ENCODE peak calls at places on chromosomes 1 and 21, in nine cellular contexts. P, L, Z, U, T, J, E, M and V are unnamed samples.

GRCh38 chr1:64745181-64745985 is 508 bp downstream of the RAVER2 start:
- DNase-seq in P (no peak), L (peak), Z (peak), U (peak), T (peak), J (peak), E (peak), M (peak), V (peak)

GRCh38 chr1:54474500-54475235 is 68.5 kb upstream of the SSBP3 start:
- DNase-seq in P (peak), L (no peak), Z (peak), U (peak), T (no peak), J (no peak), E (peak), M (no peak), V (peak)

GRCh38 chr1:209659909-209660308 is 7.7 kb upstream of the LAMB3 start:
- DNase-seq in P (no peak), L (no peak), Z (no peak), U (peak), T (no peak), J (no peak), E (no peak), M (no peak), V (no peak)

GRCh38 chr1:229716064-229716463 is 90.0 kb downstream of the URB2 start:
- DNase-seq in P (no peak), L (no peak), Z (no peak), U (peak), T (no peak), J (no peak), E (no peak), M (no peak), V (no peak)

GRCh38 chr21:26389971-26390641 is 183.0 kb downstream of the CYYR1 start:
- DNase-seq in P (no peak), L (no peak), Z (peak), U (no peak), T (no peak), J (peak), E (peak), M (no peak), V (no peak)

GRCh38 chr1:119330062-119330939 is 38.3 kb upstream of the HAO2 start:
- DNase-seq in P (no peak), L (no peak), Z (no peak), U (no peak), T (no peak), J (no peak), E (no peak), M (no peak), V (no peak)

GRCh38 chr1:86704972-86705632 is 726 bp downstream of the SH3GLB1 start:
- DNase-seq in P (peak), L (peak), Z (peak), U (peak), T (peak), J (peak), E (peak), M (peak), V (peak)

GRCh38 chr21:26077523-26077922 is 93.0 kb downstream of the APP start:
- DNase-seq in P (no peak), L (no peak), Z (peak), U (no peak), T (no peak), J (no peak), E (no peak), M (no peak), V (peak)

GRCh38 chr1:54744696-54745095 is 19.6 kb downstream of the PARS2 start:
- DNase-seq in P (no peak), L (no peak), Z (no peak), U (no peak), T (no peak), J (no peak), E (no peak), M (no peak), V (no peak)

GRCh38 chr21:39106881-39107462 is 76.3 kb downstream of the PSMG1 start:
- DNase-seq in P (no peak), L (no peak), Z (no peak), U (no peak), T (no peak), J (no peak), E (no peak), M (no peak), V (no peak)

GRCh38 chr1:24315391-24315790 is 3.8 kb upstream of the GRHL3 start:
- DNase-seq in P (no peak), L (no peak), Z (no peak), U (no peak), T (no peak), J (no peak), E (no peak), M (no peak), V (no peak)

GRCh38 chr1:224182057-224182865 is 779 bp upstream of the DEGS1 start:
- DNase-seq in P (peak), L (no peak), Z (no peak), U (no peak), T (no peak), J (no peak), E (no peak), M (no peak), V (peak)

GRCh38 chr1:222865718-222866117 is 50.9 kb downstream of the DISP1 start:
- DNase-seq in P (no peak), L (no peak), Z (no peak), U (no peak), T (no peak), J (no peak), E (no peak), M (no peak), V (no peak)

GRCh38 chr1:40699787-40700186 is 8.3 kb downstream of the NFYC start:
- DNase-seq in P (no peak), L (no peak), Z (no peak), U (no peak), T (no peak), J (no peak), E (no peak), M (no peak), V (no peak)

GRCh38 chr1:223233410-223234163 is 90.5 kb upstream of the TLR5 start:
- DNase-seq in P (no peak), L (no peak), Z (peak), U (no peak), T (no peak), J (peak), E (peak), M (no peak), V (no peak)

DNA sequence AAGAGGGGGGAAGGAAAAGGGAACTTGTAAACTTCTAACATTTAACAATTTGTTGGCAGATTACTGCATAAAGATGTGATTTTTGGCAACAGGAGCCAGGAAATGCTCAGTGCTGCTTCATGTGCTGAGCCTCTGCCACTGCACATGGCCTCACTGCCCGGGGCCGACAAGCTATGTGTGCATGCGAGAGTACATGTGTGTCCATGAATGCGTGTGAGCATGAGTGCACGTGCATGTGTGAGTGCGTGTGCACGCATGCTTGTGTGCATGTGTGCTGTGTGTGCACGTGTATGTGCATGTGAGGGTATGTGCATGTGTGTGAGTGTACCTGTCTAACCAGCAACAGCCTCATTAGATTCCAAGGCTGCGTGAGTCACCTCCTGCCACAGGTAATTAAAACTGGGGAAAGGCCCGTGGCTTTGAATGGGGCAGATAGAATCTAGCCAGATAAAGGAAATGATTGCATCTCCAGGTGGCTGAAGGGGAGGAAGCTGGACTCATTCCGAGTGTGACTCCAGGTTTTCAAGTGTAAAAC is 41.4 kb upstream of the TSPEAR start:
- DNase-seq in P (no peak), L (no peak), Z (no peak), U (no peak), T (no peak), J (no peak), E (no peak), M (no peak), V (no peak)
- TF ChIP-seq CTCF in P (no peak), L (no peak), Z (no peak), U (no peak), T (no peak), J (no peak), E (no peak), M (no peak), V (peak)

GRCh38 chr1:25559996-25560395 is 16.6 kb downstream of the LDLRAP1 start:
- DNase-seq in P (no peak), L (no peak), Z (no peak), U (no peak), T (no peak), J (no peak), E (no peak), M (no peak), V (no peak)
- H3K27ac ChIP-seq in P (no peak), L (no peak), Z (peak), U (no peak), T (peak), J (no peak), E (no peak), M (no peak), V (no peak)

DNA sequence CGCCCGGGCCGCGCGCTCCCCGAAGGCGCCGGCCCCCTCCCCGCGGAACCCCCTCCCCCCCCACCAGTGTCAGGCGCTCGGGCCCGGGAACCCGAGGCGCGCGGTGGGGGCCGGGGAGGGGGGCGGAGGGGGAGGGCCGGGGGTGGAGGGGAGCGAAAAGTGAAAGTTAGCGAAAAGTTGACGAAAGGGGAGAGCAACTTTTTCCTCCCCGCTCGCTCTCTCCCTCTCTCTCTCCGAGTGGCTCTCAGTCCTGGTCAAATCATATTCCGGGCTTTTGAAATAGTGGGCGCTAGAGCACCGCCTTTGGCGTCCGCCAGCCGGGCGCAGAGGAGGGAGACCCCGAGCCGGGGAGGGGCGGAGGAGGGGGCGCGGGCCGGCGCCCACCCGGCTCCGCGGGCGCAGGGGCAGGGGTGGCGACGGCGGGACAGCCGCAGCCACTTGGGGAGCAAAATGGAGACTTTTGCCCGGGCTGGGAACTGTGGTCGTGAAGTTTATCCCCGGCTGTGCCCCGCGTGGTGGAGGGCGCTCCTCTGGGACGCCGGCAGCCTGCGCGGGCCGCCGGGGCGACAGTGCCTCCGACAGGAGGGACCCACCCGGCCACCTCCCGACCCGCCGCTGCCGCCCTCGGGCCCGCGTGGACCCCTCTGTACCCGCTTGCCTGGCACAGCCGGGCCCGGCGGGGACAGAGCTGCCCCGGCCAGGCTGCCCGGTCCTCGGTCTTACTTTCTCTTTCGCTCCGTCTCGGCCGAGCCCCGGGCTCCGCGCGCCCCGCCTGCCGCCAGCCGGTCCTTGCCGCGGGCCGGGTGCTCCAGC is 694 bp downstream of the PRDM16 start:
- DNase-seq in P (peak), L (peak), Z (no peak), U (peak), T (peak), J (peak), E (peak), M (peak), V (peak)
- TF ChIP-seq CTCF in P (peak), L (peak), Z (peak), U (peak), T (peak), J (peak), E (peak), M (no peak), V (peak)

GRCh38 chr1:182857212-182857611 is 18.1 kb downstream of the DHX9 start:
- DNase-seq in P (no peak), L (no peak), Z (no peak), U (no peak), T (no peak), J (no peak), E (no peak), M (no peak), V (no peak)

GRCh38 chr1:182851825-182852224 is 12.7 kb downstream of the DHX9 start:
- DNase-seq in P (no peak), L (no peak), Z (no peak), U (no peak), T (no peak), J (no peak), E (no peak), M (no peak), V (no peak)

GRCh38 chr1:182850319-182850718 is 11.2 kb downstream of the DHX9 start:
- DNase-seq in P (no peak), L (no peak), Z (no peak), U (no peak), T (no peak), J (no peak), E (no peak), M (no peak), V (no peak)

GRCh38 chr1:182860658-182861057 is 21.5 kb downstream of the DHX9 start:
- DNase-seq in P (no peak), L (no peak), Z (no peak), U (no peak), T (no peak), J (no peak), E (no peak), M (no peak), V (no peak)

DNA sequence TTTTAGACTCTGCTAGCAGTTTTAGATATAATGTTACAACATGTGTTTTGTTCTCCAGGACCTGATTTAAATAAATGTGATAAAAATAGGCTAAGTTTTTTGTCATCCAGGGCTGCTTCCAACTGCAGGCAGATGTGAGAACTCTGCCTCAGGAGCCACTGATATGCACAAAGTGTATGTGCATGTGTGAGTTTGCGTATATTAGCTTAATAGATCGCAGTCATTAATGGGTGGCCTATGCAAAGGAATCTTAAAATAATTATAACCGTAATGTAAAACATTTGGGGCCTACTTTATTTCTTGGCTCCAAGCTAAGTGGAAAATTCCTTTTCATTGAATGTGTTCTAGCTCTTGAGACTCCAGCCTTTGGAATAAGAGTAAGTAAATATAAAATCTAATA is 16.7 kb downstream of the DHX9 start:
- DNase-seq in P (no peak), L (no peak), Z (no peak), U (no peak), T (no peak), J (no peak), E (no peak), M (no peak), V (no peak)
- H3K27ac ChIP-seq in P (no peak), L (no peak), Z (no peak), U (no peak), T (no peak), J (no peak), E (no peak), M (no peak), V (no peak)

GRCh38 chr21:37658994-37659458 is 257.2 kb downstream of the KCNJ6 start:
- DNase-seq in P (no peak), L (no peak), Z (no peak), U (no peak), T (peak), J (peak), E (no peak), M (no peak), V (no peak)
- TF ChIP-seq CTCF in P (no peak), L (no peak), Z (peak), U (no peak), T (peak), J (no peak), E (peak), M (no peak), V (no peak)

GRCh38 chr1:15157524-15158399 is 4.2 kb downstream of the TMEM51 start:
- DNase-seq in P (no peak), L (no peak), Z (no peak), U (no peak), T (no peak), J (no peak), E (no peak), M (no peak), V (no peak)

GRCh38 chr1:15158506-15159165 is 5.1 kb downstream of the TMEM51 start:
- DNase-seq in P (no peak), L (no peak), Z (no peak), U (no peak), T (no peak), J (peak), E (no peak), M (no peak), V (no peak)

GRCh38 chr1:15156807-15157380 is 3.3 kb downstream of the TMEM51 start:
- DNase-seq in P (no peak), L (no peak), Z (peak), U (peak), T (no peak), J (no peak), E (no peak), M (no peak), V (peak)

GRCh38 chr1:15155760-15156743 is 2.5 kb downstream of the TMEM51 start:
- DNase-seq in P (no peak), L (no peak), Z (no peak), U (no peak), T (no peak), J (no peak), E (no peak), M (no peak), V (peak)

DNA sequence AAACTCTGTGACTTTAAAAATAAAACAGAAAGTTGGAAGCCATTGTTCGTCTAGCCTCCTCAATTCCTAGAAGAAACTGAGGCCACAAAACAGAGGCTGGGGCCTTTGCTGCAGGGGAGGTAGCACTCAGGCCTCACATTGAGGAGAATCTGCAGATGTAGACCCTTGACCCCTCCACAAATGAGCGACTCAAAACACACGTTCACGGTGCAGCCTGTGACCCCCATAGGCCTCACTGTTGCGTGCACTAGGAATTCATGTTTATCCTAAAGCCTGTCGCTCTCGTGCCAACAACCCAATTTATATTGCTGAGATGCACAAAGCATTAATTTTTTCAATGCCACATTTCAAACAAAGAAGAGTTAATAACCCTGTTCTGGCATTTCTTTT is 5.6 kb downstream of the TMEM51 start:
- DNase-seq in P (no peak), L (no peak), Z (no peak), U (no peak), T (no peak), J (no peak), E (no peak), M (no peak), V (no peak)
- H3K27ac ChIP-seq in P (no peak), L (no peak), Z (no peak), U (no peak), T (no peak), J (peak), E (no peak), M (no peak), V (no peak)

GRCh38 chr21:43854773-43855633 is 10.0 kb upstream of the AGPAT3 start:
- DNase-seq in P (no peak), L (peak), Z (no peak), U (no peak), T (no peak), J (no peak), E (peak), M (no peak), V (no peak)

GRCh38 chr21:43859747-43860214 is 5.2 kb upstream of the AGPAT3 start:
- DNase-seq in P (no peak), L (peak), Z (no peak), U (no peak), T (no peak), J (no peak), E (no peak), M (no peak), V (no peak)

GRCh38 chr21:43861716-43862115 is 3.3 kb upstream of the AGPAT3 start:
- DNase-seq in P (no peak), L (peak), Z (no peak), U (no peak), T (no peak), J (no peak), E (no peak), M (no peak), V (no peak)

GRCh38 chr21:43855955-43856354 is 9.1 kb upstream of the AGPAT3 start:
- DNase-seq in P (no peak), L (peak), Z (no peak), U (no peak), T (no peak), J (no peak), E (no peak), M (no peak), V (no peak)

DNA sequence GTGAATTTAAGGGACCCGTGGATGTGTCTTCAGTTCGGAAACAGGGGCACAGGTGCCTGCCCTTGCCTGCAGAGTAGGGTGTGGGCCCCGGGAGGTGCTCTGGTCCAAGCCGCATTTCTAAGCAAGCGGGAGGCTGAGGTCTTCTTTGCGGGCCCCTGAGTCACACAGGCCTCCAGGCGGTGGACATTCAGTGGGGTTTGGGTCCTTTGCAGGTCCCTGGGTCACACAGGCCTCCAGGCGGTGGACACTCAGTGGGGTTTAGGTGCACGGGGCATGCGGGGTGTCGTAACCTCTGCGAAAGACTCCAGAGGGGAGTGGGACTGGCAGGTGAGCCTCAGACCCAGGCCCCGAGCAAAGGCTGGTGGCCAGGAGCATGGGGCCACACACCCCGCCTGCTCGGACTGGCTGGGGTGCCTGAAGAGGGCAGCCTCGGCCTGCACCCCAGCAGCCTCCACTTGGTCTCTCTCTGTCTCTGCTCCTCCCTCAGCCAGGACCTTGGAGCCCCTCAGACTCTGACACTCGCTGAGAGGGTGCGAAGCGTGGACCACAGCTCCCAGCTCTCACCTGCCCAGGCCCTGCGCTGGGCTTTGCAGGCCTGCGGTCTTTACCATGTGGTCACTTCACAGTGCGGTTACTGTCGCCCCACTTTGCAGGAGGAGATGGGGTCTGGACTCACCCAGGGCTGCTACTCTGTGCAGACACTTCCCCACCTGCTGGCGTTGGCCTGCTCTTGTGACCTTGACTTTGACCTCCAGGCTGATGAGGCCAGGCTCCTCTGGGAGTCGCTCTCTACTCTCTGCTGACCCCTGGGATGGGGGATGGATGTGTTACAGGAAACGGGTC is 6.0 kb upstream of the AGPAT3 start:
- DNase-seq in P (no peak), L (peak), Z (no peak), U (no peak), T (no peak), J (no peak), E (peak), M (no peak), V (no peak)
- TF ChIP-seq CTCF in P (no peak), L (no peak), Z (no peak), U (no peak), T (no peak), J (no peak), E (no peak), M (no peak), V (peak)